ENCODE peak calls at places on chromosomes 16 and 17, in seven cellular contexts. A is NCI-H2081; R is lower leg skin; P is stimulated activated CD8-positive, alpha-beta memory T cell treated with anti-CD3 and anti-CD28 coated beads, Interleukin-2, amount 100 ng/mL, for 48 hours; E is mucosa of descending colon; T is fibroblast of pulmonary artery; U is cardiac muscle cell. K is an unnamed sample.

GRCh38 chr17:46978489-46979022 is 497 bp downstream of the RPRML start:
- DNase-seq in A (no peak), R (no peak), P (no peak), E (no peak), T (no peak), U (peak; percentile 31), K (no peak)

GRCh38 chr17:57612202-57613071 is 132.7 kb downstream of the CCDC182 start:
- DNase-seq in A (peak; percentile 81), R (no peak), P (no peak), E (no peak), T (no peak), U (peak; percentile 15), K (no peak)

GRCh38 chr17:57946798-57947358 is 8.3 kb downstream of the CUEDC1 start:
- DNase-seq in A (no peak), R (no peak), P (no peak), E (peak; percentile 65), T (peak; percentile 62), U (no peak), K (peak; percentile 65)

GRCh38 chr16:11354733-11355574 is 9.7 kb downstream of the RMI2 start:
- DNase-seq in A (no peak), R (no peak), P (peak; percentile 73), E (no peak), T (no peak), U (no peak), K (peak; percentile 50)

GRCh38 chr17:49494937-49495841 is at the start of gene NGFR:
- DNase-seq in A (peak; percentile 45), R (no peak), P (peak; percentile 37), E (peak; percentile 49), T (no peak), U (peak; percentile 70), K (peak; percentile 71)

GRCh38 chr16:4058386-4058785 is 57.9 kb downstream of the ADCY9 start:
- DNase-seq in A (no peak), R (no peak), P (no peak), E (no peak), T (no peak), U (no peak), K (no peak)

GRCh38 chr17:29112780-29113295 is 67.4 kb downstream of the MYO18A start:
- DNase-seq in A (no peak), R (no peak), P (no peak), E (no peak), T (peak; percentile 38), U (no peak), K (no peak)

GRCh38 chr17:78818932-78819331 is 21.7 kb downstream of the USP36 start:
- DNase-seq in A (no peak), R (no peak), P (no peak), E (no peak), T (no peak), U (no peak), K (no peak)

GRCh38 chr17:82280537-82280936 is 7.0 kb upstream of the CSNK1D start:
- DNase-seq in A (no peak), R (no peak), P (no peak), E (no peak), T (no peak), U (no peak), K (no peak)

GRCh38 chr16:87207509-87207908 is 109.7 kb downstream of the C16orf95 start:
- DNase-seq in A (no peak), R (no peak), P (no peak), E (no peak), T (peak; percentile 91), U (no peak), K (no peak)

GRCh38 chr17:43314582-43314981 is 80.8 kb upstream of the RNU2-1 start:
- DNase-seq in A (no peak), R (no peak), P (no peak), E (no peak), T (no peak), U (no peak), K (no peak)

GRCh38 chr16:85697441-85697840 is 8.7 kb upstream of the GINS2 start:
- DNase-seq in A (no peak), R (no peak), P (no peak), E (no peak), T (no peak), U (no peak), K (no peak)

GRCh38 chr17:62964506-62964905 is 1.5 kb upstream of the TANC2 start:
- DNase-seq in A (no peak), R (no peak), P (no peak), E (no peak), T (no peak), U (no peak), K (no peak)

GRCh38 chr16:81695431-81695890 is 83.6 kb upstream of the PLCG2 start:
- DNase-seq in A (no peak), R (no peak), P (no peak), E (no peak), T (peak; percentile 83), U (no peak), K (no peak)

GRCh38 chr17:29283496-29283895 is 10.5 kb downstream of the NUFIP2 start:
- DNase-seq in A (no peak), R (no peak), P (no peak), E (no peak), T (no peak), U (no peak), K (no peak)

GRCh38 chr17:80941171-80941570 is 50.5 kb upstream of the CHMP6 start:
- DNase-seq in A (no peak), R (no peak), P (no peak), E (no peak), T (no peak), U (no peak), K (no peak)

GRCh38 chr16:645852-646678 is 3.1 kb upstream of the WDR90 start:
- DNase-seq in A (no peak), R (no peak), P (no peak), E (peak; percentile 57), T (no peak), U (no peak), K (no peak)

GRCh38 chr16:15564619-15565339 is 78.2 kb downstream of the MARF1 start:
- DNase-seq in A (no peak), R (no peak), P (no peak), E (no peak), T (no peak), U (no peak), K (no peak)

GRCh38 chr17:64460955-64461354 is 12.0 kb downstream of the MILR1 start:
- DNase-seq in A (no peak), R (no peak), P (no peak), E (no peak), T (peak; percentile 32), U (no peak), K (no peak)

GRCh38 chr17:78341559-78342437 is 18.1 kb downstream of the SOCS3 start:
- DNase-seq in A (no peak), R (no peak), P (no peak), E (peak; percentile 85), T (peak; percentile 81), U (peak; percentile 78), K (no peak)

K was measured in GM18507.